ENCODE peak calls at places on chromosome 2, in ten cellular contexts. H is breast epithelium, I is transverse colon, Z is Panc1, J is endothelial cell of umbilical vein, Q is prostate gland, X is GM23338, L is SK-N-SH, E is suprapubic skin, V is HCT116. R is an unnamed sample. For H3K4me1, the result is how much of the 10 kb centered on the place peaks cover.

GRCh38 chr2:188576657-188577056 is 285.0 kb downstream of the GULP1 start:
- DNase-seq in Q (no peak), X (no peak), I (no peak), H (no peak), V (no peak), J (no peak), E (no peak), Z (no peak), L (no peak), R (no peak)

GRCh38 chr2:124264496-124265160 is 239.5 kb downstream of the CNTNAP5 start:
- DNase-seq in J (no peak), X (no peak), Z (no peak), I (no peak), Q (no peak), L (no peak), V (no peak), E (no peak), H (no peak), R (no peak)

GRCh38 chr2:96089356-96090180 is 26.8 kb downstream of the ADRA2B start:
- DNase-seq in E (peak), L (peak), V (no peak), Z (no peak), J (no peak), Q (no peak), X (no peak), I (no peak), H (peak), R (peak)

GRCh38 chr2:8893978-8894820 is 56.8 kb upstream of the KIDINS220 start:
- DNase-seq in Z (no peak), I (no peak), L (no peak), V (no peak), Q (no peak), E (no peak), J (no peak), H (no peak), X (no peak), R (no peak)

GRCh38 chr2:238080518-238080917 is 19.6 kb upstream of the ESPNL start:
- DNase-seq in H (no peak), I (no peak), E (no peak), X (no peak), V (no peak), J (no peak), L (no peak), Q (no peak), Z (no peak), R (peak)

GRCh38 chr2:30652271-30652910 is 154.9 kb downstream of the CAPN13 start:
- DNase-seq in Z (no peak), E (no peak), J (no peak), Q (no peak), H (no peak), L (no peak), I (no peak), V (no peak), X (peak), R (no peak)

GRCh38 chr2:45533771-45534170 is 77.3 kb downstream of the SRBD1 start:
- DNase-seq in X (no peak), Q (no peak), E (no peak), I (no peak), Z (no peak), H (no peak), J (no peak), L (no peak), V (no peak), R (no peak)

GRCh38 chr2:96815326-96816126 is 542 bp upstream of the CNNM3 start:
- DNase-seq in Z (no peak), J (no peak), V (no peak), L (peak), I (peak), H (peak), E (no peak), X (peak), Q (peak), R (no peak)

GRCh38 chr2:23106232-23106631 is 278.7 kb upstream of the KLHL29 start:
- DNase-seq in J (no peak), H (no peak), E (no peak), L (no peak), X (no peak), V (no peak), Z (no peak), Q (no peak), I (no peak), R (no peak)

GRCh38 chr2:215843579-215843978 is 169.8 kb downstream of the MREG start:
- DNase-seq in H (no peak), J (peak), L (no peak), X (no peak), Q (no peak), Z (no peak), E (no peak), V (peak), I (no peak), R (no peak)

GRCh38 chr2:45888641-45889040 is 237.2 kb downstream of the PRKCE start:
- DNase-seq in V (no peak), L (no peak), Z (no peak), Q (no peak), X (no peak), E (no peak), H (no peak), J (no peak), I (no peak), R (no peak)

GRCh38 chr2:85924522-85924921 is 35.7 kb upstream of the ST3GAL5 start:
- DNase-seq in I (peak), L (no peak), Q (peak), J (peak), E (peak), H (peak), X (no peak), Z (no peak), V (no peak), R (no peak)

GRCh38 chr2:40395169-40396023 is 56.5 kb downstream of the SLC8A1 start:
- DNase-seq in X (no peak), V (no peak), Z (no peak), H (no peak), Q (no peak), J (no peak), L (peak), E (no peak), I (no peak), R (no peak)

GRCh38 chr2:127768775-127769479 is 42.0 kb downstream of the WDR33 start:
- DNase-seq in E (no peak), X (no peak), J (no peak), L (no peak), Q (no peak), I (no peak), V (no peak), Z (no peak), H (no peak), R (no peak)

GRCh38 chr2:127776122-127776780 is 34.7 kb downstream of the WDR33 start:
- DNase-seq in I (no peak), X (no peak), L (no peak), Q (no peak), V (no peak), Z (no peak), E (no peak), H (no peak), J (no peak), R (no peak)

GRCh38 chr2:127769587-127769986 is 41.4 kb downstream of the WDR33 start:
- DNase-seq in V (no peak), L (no peak), Z (no peak), Q (no peak), J (no peak), E (no peak), I (no peak), H (no peak), X (no peak), R (no peak)

GRCh38 chr2:127770973-127771735 is 39.8 kb downstream of the WDR33 start:
- DNase-seq in X (no peak), V (no peak), H (no peak), J (peak), E (no peak), L (no peak), Q (no peak), I (no peak), Z (no peak), R (no peak)

DNA sequence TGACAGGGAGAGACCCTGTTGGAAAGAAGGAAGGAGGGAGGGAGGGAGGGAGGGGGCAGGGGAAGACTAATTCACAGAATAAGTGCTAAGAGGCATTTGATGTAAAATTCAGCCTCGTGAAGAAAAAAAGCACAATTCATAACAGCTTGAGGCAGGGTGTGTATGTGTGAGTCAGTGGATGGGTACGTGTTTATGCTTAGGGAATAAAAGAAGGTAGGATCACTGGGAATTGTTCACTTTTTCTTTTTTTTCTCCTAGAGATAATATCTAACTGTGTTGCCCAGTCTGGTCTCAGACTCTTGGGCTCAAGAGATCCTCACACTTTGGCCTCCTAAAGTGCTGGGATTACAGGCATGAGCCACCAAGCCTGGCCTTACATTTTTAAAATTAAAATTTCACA is 39.2 kb downstream of the WDR33 start:
- DNase-seq in Q (no peak), L (no peak), I (no peak), V (no peak), J (peak), E (no peak), X (no peak), H (no peak), Z (no peak), R (no peak)
- H3K27ac ChIP-seq in Q (no peak), L (no peak), I (no peak), V (no peak), J (peak), E (no peak), X (no peak), H (no peak), Z (no peak), R (no peak)

DNA sequence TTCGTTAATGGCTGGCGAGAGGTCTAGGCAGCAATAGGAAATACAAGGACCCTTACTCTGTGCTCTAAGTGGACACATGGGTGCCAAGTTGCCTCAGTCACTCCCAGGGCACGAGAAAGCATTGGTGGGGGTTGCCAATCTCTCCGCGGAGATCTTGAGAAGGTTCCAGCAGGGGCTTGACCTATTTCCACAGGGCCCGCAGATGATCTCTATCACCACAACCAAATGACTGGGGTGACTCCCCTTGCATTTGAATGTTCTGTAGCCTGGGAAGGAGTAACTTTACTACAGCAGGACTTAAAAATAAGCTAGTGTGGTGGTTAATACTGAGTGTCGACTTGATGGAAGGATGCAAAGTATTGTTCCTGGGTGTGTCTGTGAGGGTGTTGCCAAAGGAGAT is 8.1 kb downstream of the CDC42EP3 start:
- DNase-seq in J (no peak), L (no peak), Q (no peak), E (no peak), V (no peak), I (no peak), X (no peak), Z (no peak), H (no peak), R (no peak)
- H3K4me1 ChIP-seq in J (under half), L (half or more), Q (under half), E (under half), V (under half), I (half or more), X (half or more), Z (under half), H (under half), R (under half)

GRCh38 chr2:201947287-201947686 is 86.4 kb upstream of the FZD7 start:
- DNase-seq in H (no peak), X (no peak), I (no peak), V (no peak), J (no peak), E (no peak), L (no peak), Q (no peak), Z (no peak), R (no peak)

GRCh38 chr2:201953386-201953785 is 80.3 kb upstream of the FZD7 start:
- DNase-seq in E (no peak), Z (no peak), Q (no peak), X (no peak), L (no peak), V (no peak), I (no peak), H (peak), J (no peak), R (no peak)

GRCh38 chr2:201950606-201951005 is 83.0 kb upstream of the FZD7 start:
- DNase-seq in E (no peak), L (no peak), Z (no peak), J (no peak), H (no peak), V (no peak), Q (no peak), I (no peak), X (no peak), R (no peak)

GRCh38 chr2:201952212-201952611 is 81.4 kb upstream of the FZD7 start:
- DNase-seq in J (no peak), Q (no peak), H (no peak), V (no peak), L (no peak), Z (no peak), E (no peak), I (no peak), X (peak), R (no peak)

DNA sequence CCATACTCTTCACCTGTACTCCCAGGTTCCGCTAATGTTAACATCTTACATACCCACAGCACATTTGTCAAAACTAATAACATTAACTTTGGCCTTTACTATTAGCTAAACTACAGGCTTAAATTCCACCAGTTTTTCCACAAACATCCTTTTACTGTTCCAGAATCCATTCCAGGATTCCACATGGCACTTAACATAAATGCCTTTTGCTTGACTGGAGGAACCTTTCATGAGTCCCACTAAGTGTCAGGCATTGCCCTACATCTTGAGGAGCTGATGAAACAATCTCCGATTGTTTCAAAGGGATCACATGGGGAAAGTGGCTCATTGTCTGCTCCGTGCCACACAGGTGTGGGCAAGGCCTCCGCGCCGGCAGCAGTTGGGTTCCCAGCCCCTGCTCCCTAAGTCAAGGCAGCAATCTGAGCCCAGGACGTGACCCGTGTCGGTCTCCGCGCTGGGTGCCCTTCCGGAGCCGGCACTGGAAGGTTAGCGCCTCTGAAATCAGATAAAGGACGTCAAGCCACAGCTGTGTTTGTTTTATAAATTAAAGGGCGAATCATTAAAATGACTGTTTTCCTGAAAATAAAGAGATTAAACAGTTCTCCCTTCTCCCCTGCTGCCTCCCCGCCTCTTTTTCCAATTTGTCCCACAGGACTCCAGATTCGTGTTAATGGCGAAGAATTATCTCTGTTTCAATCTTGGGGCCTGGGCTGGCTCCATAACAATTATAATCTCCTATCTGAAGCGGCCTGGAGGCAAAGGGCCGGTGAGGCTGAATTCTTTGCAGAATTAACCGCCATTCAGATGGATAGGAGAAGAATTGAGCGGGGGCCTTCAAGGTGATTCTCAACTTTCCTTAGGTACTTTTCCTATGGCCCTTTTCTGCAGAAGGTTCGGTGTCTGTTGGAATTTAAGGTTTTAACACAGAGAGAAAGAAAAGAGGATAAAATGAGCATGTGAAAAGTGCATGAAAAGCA is 84.3 kb upstream of the FZD7 start:
- DNase-seq in I (no peak), H (no peak), V (no peak), Q (no peak), E (no peak), X (peak), Z (no peak), J (peak), L (peak), R (no peak)
- TF ChIP-seq POLR2AphosphoS5 in I (no peak), H (no peak), V (no peak), Q (no peak), E (no peak), X (no peak), Z (no peak), J (no peak), L (no peak), R (no peak)

GRCh38 chr2:169107645-169108044 is 38.3 kb downstream of the DHRS9 start:
- DNase-seq in H (no peak), L (no peak), Z (no peak), V (no peak), X (no peak), J (no peak), E (no peak), Q (no peak), I (no peak), R (no peak)

GRCh38 chr2:169108098-169108884 is 38.9 kb downstream of the DHRS9 start:
- DNase-seq in H (no peak), Z (no peak), I (no peak), E (no peak), J (no peak), X (no peak), Q (no peak), V (no peak), L (no peak), R (no peak)

GRCh38 chr2:169105433-169105832 is 36.1 kb downstream of the DHRS9 start:
- DNase-seq in X (no peak), I (no peak), J (no peak), V (no peak), Z (no peak), H (no peak), Q (no peak), L (no peak), E (no peak), R (no peak)

GRCh38 chr2:169106125-169106524 is 36.8 kb downstream of the DHRS9 start:
- DNase-seq in Q (no peak), J (no peak), V (no peak), L (no peak), I (no peak), X (no peak), E (no peak), Z (no peak), H (no peak), R (no peak)

DNA sequence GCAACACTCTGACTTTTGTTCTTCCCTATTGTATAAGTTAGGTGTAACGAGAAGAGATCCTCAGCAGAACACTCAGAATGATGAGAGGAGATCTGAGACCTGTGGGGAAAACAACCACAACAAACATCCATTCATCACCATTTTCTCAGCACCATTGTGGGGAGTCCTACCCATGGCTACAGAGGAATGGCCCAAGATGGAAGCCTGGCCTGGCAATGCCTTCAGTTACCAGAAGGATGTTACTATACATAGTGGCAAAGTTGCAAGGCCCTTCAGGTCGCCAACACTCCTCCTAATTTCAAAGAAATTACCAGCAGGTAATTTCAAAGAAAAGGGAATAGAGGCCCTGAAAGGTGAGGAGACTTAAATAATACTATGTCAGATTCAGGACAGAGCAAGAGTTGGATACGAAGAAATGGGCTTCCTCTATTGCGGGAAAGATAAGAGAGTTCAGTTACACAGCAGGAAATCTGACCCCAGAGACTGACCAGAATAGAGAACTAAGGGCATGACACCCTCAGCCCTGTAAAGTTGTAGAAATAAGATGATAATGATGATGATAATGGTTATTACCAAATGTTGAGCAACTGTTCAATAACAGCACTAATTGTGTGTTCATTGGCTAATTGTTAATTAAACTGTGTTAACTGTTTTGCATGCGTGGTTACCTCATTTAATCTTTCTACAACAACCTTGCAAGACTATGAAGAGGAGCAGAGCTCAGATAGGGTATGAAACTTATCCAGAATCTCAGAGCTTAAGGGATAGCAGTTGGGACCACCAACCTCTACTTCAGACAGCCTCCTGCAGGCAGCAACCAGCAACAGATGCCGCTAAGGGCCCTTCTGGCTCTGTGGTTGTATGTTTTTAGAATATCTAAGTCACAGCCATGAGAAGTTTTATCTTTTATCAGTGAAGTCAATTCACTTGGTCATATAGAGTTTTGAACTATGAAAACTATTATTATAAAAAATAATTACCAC is 37.5 kb downstream of the DHRS9 start:
- DNase-seq in H (no peak), X (no peak), J (no peak), I (no peak), Q (no peak), E (no peak), Z (no peak), V (no peak), L (no peak), R (no peak)
- H3K27ac ChIP-seq in H (no peak), X (no peak), J (no peak), I (no peak), Q (no peak), E (no peak), Z (no peak), V (no peak), L (no peak), R (peak)

GRCh38 chr2:28901202-28901601 is 6.7 kb downstream of the WDR43 start:
- DNase-seq in X (no peak), E (no peak), V (no peak), H (no peak), Z (no peak), Q (no peak), L (no peak), J (no peak), I (no peak), R (no peak)
- H3K4me1 ChIP-seq in X (under half), E (under half), V (under half), H (under half), Z (under half), Q (under half), L (under half), J (under half), I (under half), R (under half)